ENCODE peak calls at places on chromosomes 11 and 22, in six cellular contexts. H, X, B, J, D and K are unnamed samples.

GRCh38 chr11:18364495-18365047 is 29.8 kb upstream of the LDHA start:
- DNase-seq in H (no peak), X (no peak), B (no peak), J (no peak), D (no peak), K (no peak)

GRCh38 chr11:67057410-67057757 is 737 bp downstream of the RHOD start:
- DNase-seq in H (no peak), X (no peak), B (no peak), J (no peak), D (no peak), K (no peak)

GRCh38 chr11:123055132-123055924 is 6.6 kb downstream of the HSPA8 start:
- DNase-seq in H (no peak), X (no peak), B (no peak), J (no peak), D (no peak), K (no peak)

GRCh38 chr11:83151274-83151977 is 5.5 kb upstream of the PCF11 start:
- DNase-seq in H (no peak), X (no peak), B (no peak), J (no peak), D (no peak), K (peak; percentile 37)

GRCh38 chr11:102614485-102614884 is 10.6 kb downstream of the MMP20 start:
- DNase-seq in H (no peak), X (no peak), B (no peak), J (no peak), D (no peak), K (no peak)

GRCh38 chr22:37387793-37388192 is 39.5 kb downstream of the ELFN2 start:
- DNase-seq in H (no peak), X (no peak), B (no peak), J (no peak), D (no peak), K (no peak)

GRCh38 chr11:116239247-116239646 is 533.5 kb downstream of the BUD13 start:
- DNase-seq in H (no peak), X (no peak), B (no peak), J (no peak), D (no peak), K (no peak)

GRCh38 chr11:35792148-35792845 is 129.7 kb downstream of the TRIM44 start:
- DNase-seq in H (no peak), X (no peak), B (no peak), J (no peak), D (no peak), K (no peak)

GRCh38 chr11:130431806-130432205 is 3.4 kb upstream of the ADAMTS8 start:
- DNase-seq in H (no peak), X (no peak), B (no peak), J (no peak), D (no peak), K (no peak)

GRCh38 chr11:123543796-123544195 is 110.6 kb downstream of the SCN3B start:
- DNase-seq in H (no peak), X (peak; percentile 7), B (no peak), J (no peak), D (no peak), K (no peak)

GRCh38 chr11:107017433-107018227 is 646 bp downstream of the GUCY1A2 start:
- DNase-seq in H (peak; percentile 80), X (no peak), B (peak; percentile 88), J (peak; percentile 2), D (no peak), K (peak; percentile 36)

GRCh38 chr11:110173775-110174644 is 80.8 kb downstream of the ZC3H12C start:
- DNase-seq in H (peak; percentile 32), X (peak; percentile 54), B (peak; percentile 92), J (peak; percentile 67), D (peak; percentile 23), K (peak; percentile 76)

GRCh38 chr11:120134106-120134930 is 3.6 kb downstream of the TRIM29 start:
- DNase-seq in H (peak; percentile 5), X (no peak), B (peak; percentile 26), J (no peak), D (no peak), K (no peak)

GRCh38 chr22:27572267-27572666 is 229.3 kb downstream of the MN1 start:
- DNase-seq in H (no peak), X (no peak), B (no peak), J (no peak), D (no peak), K (no peak)

GRCh38 chr11:68412593-68413475 is 47.7 kb upstream of the PPP6R3 start:
- DNase-seq in H (no peak), X (no peak), B (no peak), J (no peak), D (peak; percentile 85), K (no peak)

GRCh38 chr11:119361961-119362725 is 15.6 kb upstream of the MFRP start:
- DNase-seq in H (no peak), X (no peak), B (no peak), J (no peak), D (no peak), K (no peak)

GRCh38 chr11:130489027-130489584 is 40.7 kb downstream of the ADAMTS15 start:
- DNase-seq in H (no peak), X (no peak), B (no peak), J (no peak), D (no peak), K (no peak)

GRCh38 chr11:33543823-33544222 is 156.8 kb downstream of the C11orf91 start:
- DNase-seq in H (no peak), X (no peak), B (no peak), J (no peak), D (no peak), K (no peak)

GRCh38 chr11:33542921-33543320 is 157.7 kb downstream of the C11orf91 start:
- DNase-seq in H (peak; percentile 59), X (peak; percentile 22), B (peak; percentile 82), J (peak; percentile 23), D (no peak), K (peak; percentile 62)

GRCh38 chr11:33545941-33546340 is 154.7 kb downstream of the C11orf91 start:
- DNase-seq in H (no peak), X (no peak), B (no peak), J (no peak), D (no peak), K (no peak)

GRCh38 chr11:33540946-33541915 is 159.4 kb downstream of the C11orf91 start:
- DNase-seq in H (no peak), X (no peak), B (no peak), J (no peak), D (no peak), K (no peak)

DNA sequence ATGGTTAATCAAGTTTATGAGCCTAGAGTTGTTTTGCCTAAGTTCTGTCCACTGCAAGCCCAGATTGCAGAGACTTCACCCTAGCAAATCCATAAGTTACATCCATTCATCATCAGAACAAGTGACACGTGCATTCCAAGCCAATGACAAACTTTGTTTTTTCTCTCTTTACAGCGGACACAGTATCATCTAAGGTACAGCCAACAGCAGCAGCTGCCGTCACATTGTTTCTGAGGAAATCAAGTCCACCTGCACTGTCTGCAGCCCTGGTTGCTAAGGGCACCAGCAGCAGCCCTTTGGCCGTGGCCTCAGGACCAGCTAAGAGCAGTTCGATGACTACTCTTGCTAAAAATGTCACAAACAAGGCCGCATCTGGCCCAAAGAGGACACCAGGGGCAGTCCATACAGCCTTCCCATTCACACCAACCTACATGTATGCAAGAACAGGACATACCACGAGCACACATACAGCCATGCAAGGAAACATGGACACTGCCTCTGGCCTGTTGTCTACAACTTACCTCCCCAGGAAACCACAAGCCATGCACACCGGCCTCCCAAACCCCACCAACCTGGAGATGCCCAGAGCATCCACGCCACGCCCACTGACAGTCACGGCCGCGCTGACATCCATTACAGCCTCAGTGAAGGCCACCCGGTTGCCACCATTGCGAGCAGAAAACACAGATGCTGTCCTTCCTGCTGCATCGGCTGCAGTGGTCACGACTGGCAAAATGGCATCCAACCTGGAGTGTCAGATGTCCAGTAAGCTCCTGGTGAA is 155.8 kb downstream of the C11orf91 start:
- DNase-seq in H (no peak), X (no peak), B (no peak), J (no peak), D (no peak), K (no peak)
- H3K27ac ChIP-seq in H (peak overlapping the region; percentile 76), X (no peak overlapping the region), B (no peak overlapping the region), J (no peak overlapping the region), D (no peak overlapping the region), K (no peak overlapping the region)

GRCh38 chr11:44005956-44006355 is 41.8 kb upstream of the ACCSL start:
- DNase-seq in H (no peak), X (no peak), B (peak; percentile 29), J (no peak), D (no peak), K (no peak)

GRCh38 chr11:44008698-44009097 is 39.1 kb upstream of the ACCSL start:
- DNase-seq in H (no peak), X (no peak), B (no peak), J (no peak), D (no peak), K (no peak)

GRCh38 chr11:44005076-44005800 is 42.5 kb upstream of the ACCSL start:
- DNase-seq in H (peak; percentile 62), X (no peak), B (peak; percentile 52), J (no peak), D (no peak), K (no peak)

GRCh38 chr11:44007746-44008501 is 39.9 kb upstream of the ACCSL start:
- DNase-seq in H (no peak), X (no peak), B (peak; percentile 32), J (no peak), D (no peak), K (no peak)

GRCh38 chr11:44006882-44007495 is 40.8 kb upstream of the ACCSL start:
- DNase-seq in H (no peak), X (no peak), B (peak; percentile 35), J (no peak), D (no peak), K (no peak)
- TF ChIP-seq YY1 in H (no peak), X (no peak), B (no peak), J (no peak), D (no peak), K (no peak)

GRCh38 chr11:38095268-38095667 is 1497.2 kb upstream of the RAG2 start:
- DNase-seq in H (no peak), X (no peak), B (no peak), J (no peak), D (no peak), K (no peak)

GRCh38 chr11:38089728-38090127 is 1491.7 kb upstream of the RAG2 start:
- DNase-seq in H (no peak), X (no peak), B (no peak), J (no peak), D (no peak), K (no peak)
- H3K27ac ChIP-seq in H (no peak overlapping the region), X (no peak overlapping the region), B (no peak overlapping the region), J (no peak overlapping the region), D (no peak overlapping the region), K (no peak overlapping the region)

GRCh38 chr11:30603357-30603756 is 17.2 kb upstream of the MPPED2 start:
- DNase-seq in H (no peak), X (no peak), B (no peak), J (no peak), D (no peak), K (no peak)

GRCh38 chr11:30608534-30608933 is 22.4 kb upstream of the MPPED2 start:
- DNase-seq in H (no peak), X (no peak), B (no peak), J (no peak), D (no peak), K (no peak)

GRCh38 chr11:30610628-30611027 is 24.5 kb upstream of the MPPED2 start:
- DNase-seq in H (no peak), X (no peak), B (no peak), J (no peak), D (no peak), K (no peak)

DNA sequence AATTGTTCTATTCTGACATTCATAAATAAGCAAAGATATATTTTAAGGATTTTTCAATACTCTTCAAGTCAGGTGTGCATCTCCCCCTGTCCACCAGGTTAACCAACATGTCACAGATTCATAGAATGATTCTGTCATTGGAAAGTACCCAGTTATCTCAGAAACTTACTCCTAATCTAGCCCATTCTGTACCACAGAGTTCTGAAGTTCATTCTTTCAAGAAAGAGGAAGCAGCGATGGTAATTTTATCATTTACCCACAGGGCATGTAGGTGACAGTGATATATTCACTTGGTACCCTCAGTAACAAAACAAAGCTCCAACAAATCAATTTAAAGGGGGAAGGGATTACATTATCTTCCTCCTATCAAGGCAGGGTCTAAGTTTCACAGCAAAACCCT is 18.9 kb upstream of the MPPED2 start:
- DNase-seq in H (no peak), X (no peak), B (no peak), J (no peak), D (no peak), K (no peak)
- TF ChIP-seq YY1 in H (no peak), X (no peak), B (no peak), J (no peak), D (no peak), K (no peak)